ENCODE peak calls at places on chromosomes 5 and 9, in nine cellular contexts. One of them, this sample, is unnamed.
A peak's percentile ranks its signal among the peaks of the same experiment; 100 is the strongest.

GRCh38 chr5:126658526-126658925 is 57.8 kb downstream of the PHAX start:
- DNase-seq in NCI-H460: no peak
- DNase-seq in RWPE1: no peak
- DNase-seq in glutamatergic neuron: no peak
- DNase-seq in AG20443: no peak
- DNase-seq in neuronal stem cell: no peak
- DNase-seq in CD8-positive, alpha-beta memory T cell: no peak
- DNase-seq in epithelial cell of esophagus: no peak
- DNase-seq in prostate gland: no peak
- DNase-seq in this sample: no peak

GRCh38 chr9:106861585-106862114 is 1.3 kb upstream of the ZNF462 start:
- DNase-seq in glutamatergic neuron: peak; percentile 20
- DNase-seq in CD8-positive, alpha-beta memory T cell: no peak
- DNase-seq in RWPE1: peak; percentile 30
- DNase-seq in NCI-H460: no peak
- DNase-seq in neuronal stem cell: no peak
- DNase-seq in epithelial cell of esophagus: peak; percentile 25
- DNase-seq in prostate gland: no peak
- DNase-seq in AG20443: no peak
- DNase-seq in this sample: no peak

GRCh38 chr5:353599-354580 is 32.4 kb downstream of the AHRR start:
- DNase-seq in neuronal stem cell: no peak
- DNase-seq in NCI-H460: no peak
- DNase-seq in RWPE1: no peak
- DNase-seq in glutamatergic neuron: no peak
- DNase-seq in AG20443: peak; percentile 8
- DNase-seq in CD8-positive, alpha-beta memory T cell: no peak
- DNase-seq in epithelial cell of esophagus: no peak
- DNase-seq in prostate gland: no peak
- DNase-seq in this sample: no peak

GRCh38 chr9:3980771-3981170 is 319.1 kb downstream of the GLIS3 start:
- DNase-seq in neuronal stem cell: peak; percentile 43
- DNase-seq in RWPE1: no peak
- DNase-seq in AG20443: peak; percentile 43
- DNase-seq in prostate gland: no peak
- DNase-seq in glutamatergic neuron: no peak
- DNase-seq in epithelial cell of esophagus: no peak
- DNase-seq in NCI-H460: no peak
- DNase-seq in CD8-positive, alpha-beta memory T cell: no peak
- DNase-seq in this sample: no peak

GRCh38 chr5:163912023-163912422 is 406.6 kb downstream of the MAT2B start:
- DNase-seq in prostate gland: no peak
- DNase-seq in CD8-positive, alpha-beta memory T cell: no peak
- DNase-seq in glutamatergic neuron: no peak
- DNase-seq in NCI-H460: no peak
- DNase-seq in AG20443: no peak
- DNase-seq in RWPE1: no peak
- DNase-seq in neuronal stem cell: no peak
- DNase-seq in epithelial cell of esophagus: no peak
- DNase-seq in this sample: no peak

GRCh38 chr5:90248640-90249039 is 160.9 kb downstream of the CETN3 start:
- DNase-seq in RWPE1: no peak
- DNase-seq in NCI-H460: no peak
- DNase-seq in neuronal stem cell: no peak
- DNase-seq in CD8-positive, alpha-beta memory T cell: no peak
- DNase-seq in AG20443: no peak
- DNase-seq in glutamatergic neuron: no peak
- DNase-seq in prostate gland: no peak
- DNase-seq in epithelial cell of esophagus: no peak
- DNase-seq in this sample: no peak

GRCh38 chr9:137146527-137146918 is 7.6 kb downstream of the GRIN1 start:
- DNase-seq in prostate gland: no peak
- DNase-seq in AG20443: no peak
- DNase-seq in CD8-positive, alpha-beta memory T cell: no peak
- DNase-seq in neuronal stem cell: no peak
- DNase-seq in epithelial cell of esophagus: no peak
- DNase-seq in NCI-H460: no peak
- DNase-seq in RWPE1: no peak
- DNase-seq in glutamatergic neuron: no peak
- DNase-seq in this sample: no peak

GRCh38 chr5:150428978-150429377 is 16.3 kb upstream of the CD74 start:
- DNase-seq in glutamatergic neuron: no peak
- DNase-seq in NCI-H460: no peak
- DNase-seq in CD8-positive, alpha-beta memory T cell: no peak
- DNase-seq in prostate gland: no peak
- DNase-seq in epithelial cell of esophagus: no peak
- DNase-seq in neuronal stem cell: no peak
- DNase-seq in RWPE1: no peak
- DNase-seq in AG20443: no peak
- DNase-seq in this sample: no peak

GRCh38 chr9:80797427-80797825 is 891.9 kb downstream of the TLE1 start:
- DNase-seq in NCI-H460: no peak
- DNase-seq in CD8-positive, alpha-beta memory T cell: no peak
- DNase-seq in neuronal stem cell: no peak
- DNase-seq in RWPE1: no peak
- DNase-seq in prostate gland: no peak
- DNase-seq in glutamatergic neuron: no peak
- DNase-seq in epithelial cell of esophagus: no peak
- DNase-seq in AG20443: no peak
- DNase-seq in this sample: no peak

GRCh38 chr5:135318924-135319323 is 80.1 kb downstream of the MACROH2A1 start:
- DNase-seq in RWPE1: no peak
- DNase-seq in NCI-H460: no peak
- DNase-seq in epithelial cell of esophagus: no peak
- DNase-seq in CD8-positive, alpha-beta memory T cell: no peak
- DNase-seq in prostate gland: no peak
- DNase-seq in glutamatergic neuron: no peak
- DNase-seq in neuronal stem cell: no peak
- DNase-seq in AG20443: no peak
- DNase-seq in this sample: no peak

GRCh38 chr5:148005788-148006520 is 57.8 kb upstream of the SPINK5 start:
- DNase-seq in AG20443: no peak
- DNase-seq in glutamatergic neuron: no peak
- DNase-seq in RWPE1: no peak
- DNase-seq in epithelial cell of esophagus: no peak
- DNase-seq in CD8-positive, alpha-beta memory T cell: no peak
- DNase-seq in prostate gland: no peak
- DNase-seq in NCI-H460: no peak
- DNase-seq in neuronal stem cell: no peak
- DNase-seq in this sample: no peak

GRCh38 chr9:32551491-32552049 is 557 bp upstream of the SMIM27 start:
- DNase-seq in glutamatergic neuron: peak; percentile 30
- DNase-seq in CD8-positive, alpha-beta memory T cell: peak; percentile 62
- DNase-seq in prostate gland: peak; percentile 22
- DNase-seq in NCI-H460: no peak
- DNase-seq in neuronal stem cell: peak; percentile 49
- DNase-seq in AG20443: peak; percentile 11
- DNase-seq in epithelial cell of esophagus: peak; percentile 34
- DNase-seq in RWPE1: peak; percentile 30
- DNase-seq in this sample: no peak

GRCh38 chr5:15790446-15791005 is 290.5 kb downstream of the FBXL7 start:
- DNase-seq in glutamatergic neuron: no peak
- DNase-seq in CD8-positive, alpha-beta memory T cell: no peak
- DNase-seq in prostate gland: no peak
- DNase-seq in RWPE1: no peak
- DNase-seq in epithelial cell of esophagus: no peak
- DNase-seq in AG20443: no peak
- DNase-seq in NCI-H460: no peak
- DNase-seq in neuronal stem cell: no peak
- DNase-seq in this sample: no peak

GRCh38 chr5:40413747-40414146 is 266.0 kb upstream of the PTGER4 start:
- DNase-seq in glutamatergic neuron: no peak
- DNase-seq in RWPE1: peak; percentile 85
- DNase-seq in prostate gland: no peak
- DNase-seq in NCI-H460: peak; percentile 25
- DNase-seq in AG20443: no peak
- DNase-seq in CD8-positive, alpha-beta memory T cell: no peak
- DNase-seq in epithelial cell of esophagus: peak; percentile 87
- DNase-seq in neuronal stem cell: no peak
- DNase-seq in this sample: no peak

This sample was measured in GOT3.